ENCODE peak calls at places on chromosomes 5 and 9, in six cellular contexts. K is NCI-H2171, D is PC-3, B is activated T-cell treated with anti-CD3 and anti-CD28 coated beads for 1 hour, T is RKO, U is cerebellar cortex. I is an unnamed sample.
A peak's percentile ranks its signal among the peaks of the same experiment; 100 is the strongest.

GRCh38 chr5:10351199-10351881 is 2.2 kb upstream of the MARCHF6 start:
- DNase-seq in K (no peak), D (peak; percentile 73), B (no peak), T (peak; percentile 70), U (peak; percentile 85), I (no peak)

GRCh38 chr5:95852567-95852966 is 30.0 kb upstream of the GLRX start:
- DNase-seq in K (no peak), D (no peak), B (no peak), T (no peak), U (no peak), I (no peak)

GRCh38 chr5:177310757-177311173 is 933 bp downstream of the MXD3 start:
- DNase-seq in K (peak; percentile 17), D (peak; percentile 37), B (no peak), T (peak; percentile 47), U (no peak), I (peak; percentile 28)

GRCh38 chr9:114894801-114895433 is 35.5 kb downstream of the TNFSF8 start:
- DNase-seq in K (no peak), D (peak; percentile 82), B (no peak), T (peak; percentile 99), U (no peak), I (no peak)

GRCh38 chr5:83256091-83256775 is 178.9 kb downstream of the XRCC4 start:
- DNase-seq in K (no peak), D (no peak), B (no peak), T (no peak), U (no peak), I (no peak)

GRCh38 chr9:134323741-134324358 is 2.4 kb upstream of the RXRA start:
- DNase-seq in K (no peak), D (no peak), B (no peak), T (no peak), U (peak; percentile 33), I (no peak)

GRCh38 chr9:107019216-107019615 is 156.2 kb downstream of the ZNF462 start:
- DNase-seq in K (no peak), D (peak; percentile 17), B (no peak), T (peak; percentile 18), U (no peak), I (no peak)

GRCh38 chr9:116901260-116901659 is 214.2 kb downstream of the TRIM32 start:
- DNase-seq in K (no peak), D (peak; percentile 4), B (no peak), T (no peak), U (no peak), I (no peak)

GRCh38 chr5:120447706-120448239 is 16.3 kb upstream of the PRR16 start:
- DNase-seq in K (no peak), D (peak; percentile 55), B (no peak), T (peak; percentile 48), U (no peak), I (no peak)

GRCh38 chr5:135092476-135092875 is 58.4 kb upstream of the PITX1 start:
- DNase-seq in K (no peak), D (no peak), B (no peak), T (no peak), U (no peak), I (peak; percentile 64)

GRCh38 chr9:123422593-123422992 is 66.6 kb downstream of the CRB2 start:
- DNase-seq in K (no peak), D (no peak), B (no peak), T (no peak), U (no peak), I (no peak)